ENCODE peak calls at places on chromosomes 11 and 22, in seven cellular contexts. One of them, this sample, is unnamed.
A peak's percentile ranks its signal among the peaks of the same experiment; 100 is the strongest.

GRCh38 chr11:128417607-128418324 is 169.6 kb downstream of the ETS1 start:
- DNase-seq in psoas muscle: no peak
- DNase-seq in GM12892: no peak
- DNase-seq in fibroblast of pulmonary artery: peak; percentile 92
- DNase-seq in fibroblast of the aortic adventitia: peak; percentile 88
- DNase-seq in mucosa of gallbladder: no peak
- DNase-seq in NCI-H774: no peak
- DNase-seq in this sample: no peak

GRCh38 chr22:32206774-32207758 is 2.2 kb upstream of the RFPL2 start:
- DNase-seq in GM12892: no peak
- DNase-seq in mucosa of gallbladder: peak; percentile 54
- DNase-seq in fibroblast of the aortic adventitia: peak; percentile 4
- DNase-seq in NCI-H774: peak; percentile 4
- DNase-seq in psoas muscle: no peak
- DNase-seq in fibroblast of pulmonary artery: peak; percentile 13
- DNase-seq in this sample: no peak

GRCh38 chr11:60334005-60334620 is 7.1 kb downstream of the MS4A6E start:
- DNase-seq in GM12892: peak; percentile 27
- DNase-seq in psoas muscle: no peak
- DNase-seq in mucosa of gallbladder: peak; percentile 74
- DNase-seq in NCI-H774: no peak
- DNase-seq in fibroblast of pulmonary artery: peak; percentile 51
- DNase-seq in fibroblast of the aortic adventitia: peak; percentile 21
- DNase-seq in this sample: peak; percentile 22

GRCh38 chr22:24553597-24554315 is 1.2 kb downstream of the GUCD1 start:
- DNase-seq in GM12892: no peak
- DNase-seq in psoas muscle: peak; percentile 35
- DNase-seq in mucosa of gallbladder: no peak
- DNase-seq in fibroblast of pulmonary artery: no peak
- DNase-seq in NCI-H774: no peak
- DNase-seq in fibroblast of the aortic adventitia: peak; percentile 16
- DNase-seq in this sample: no peak

GRCh38 chr11:115535781-115536180 is 31.6 kb upstream of the CADM1 start:
- DNase-seq in psoas muscle: no peak
- DNase-seq in NCI-H774: no peak
- DNase-seq in fibroblast of pulmonary artery: no peak
- DNase-seq in mucosa of gallbladder: no peak
- DNase-seq in GM12892: no peak
- DNase-seq in fibroblast of the aortic adventitia: no peak
- DNase-seq in this sample: no peak

GRCh38 chr11:1852885-1853284 is at the start of gene LSP1:
- DNase-seq in NCI-H774: no peak
- DNase-seq in fibroblast of the aortic adventitia: no peak
- DNase-seq in GM12892: peak; percentile 97
- DNase-seq in mucosa of gallbladder: peak; percentile 50
- DNase-seq in psoas muscle: no peak
- DNase-seq in fibroblast of pulmonary artery: no peak
- DNase-seq in this sample: no peak

GRCh38 chr11:57345555-57346151 is 7.5 kb downstream of the P2RX3 start:
- DNase-seq in fibroblast of the aortic adventitia: peak; percentile 77
- DNase-seq in psoas muscle: peak; percentile 61
- DNase-seq in NCI-H774: peak; percentile 44
- DNase-seq in fibroblast of pulmonary artery: peak; percentile 76
- DNase-seq in GM12892: peak; percentile 59
- DNase-seq in mucosa of gallbladder: peak; percentile 89
- DNase-seq in this sample: no peak

GRCh38 chr11:2866178-2866577 is 19.4 kb downstream of the CDKN1C start:
- DNase-seq in fibroblast of pulmonary artery: no peak
- DNase-seq in fibroblast of the aortic adventitia: no peak
- DNase-seq in GM12892: no peak
- DNase-seq in psoas muscle: no peak
- DNase-seq in mucosa of gallbladder: no peak
- DNase-seq in NCI-H774: no peak
- DNase-seq in this sample: no peak

GRCh38 chr11:280762-281485 is 2.7 kb downstream of the NLRP6 start:
- DNase-seq in NCI-H774: no peak
- DNase-seq in mucosa of gallbladder: no peak
- DNase-seq in psoas muscle: no peak
- DNase-seq in fibroblast of pulmonary artery: no peak
- DNase-seq in fibroblast of the aortic adventitia: no peak
- DNase-seq in GM12892: peak; percentile 28
- DNase-seq in this sample: no peak

GRCh38 chr11:68321293-68322030 is 9.1 kb downstream of the LRP5 start:
- DNase-seq in psoas muscle: no peak
- DNase-seq in fibroblast of the aortic adventitia: no peak
- DNase-seq in mucosa of gallbladder: no peak
- DNase-seq in GM12892: no peak
- DNase-seq in NCI-H774: no peak
- DNase-seq in fibroblast of pulmonary artery: no peak
- DNase-seq in this sample: no peak